ENCODE peak calls at places on chromosomes 2 and 18, in nine cellular contexts. One of them, this sample, is unnamed.

GRCh38 chr2:13682878-13683277 is 949.6 kb upstream of the LRATD1 start:
- DNase-seq in amniotic epithelial cell: no peak
- DNase-seq in neural progenitor cell: no peak
- DNase-seq in osteocyte: no peak
- DNase-seq in kidney: no peak
- DNase-seq in GM12865: no peak
- DNase-seq in NCI-H1105: no peak
- DNase-seq in lung: no peak
- DNase-seq in T1000: peak; percentile 65
- DNase-seq in this sample: no peak

GRCh38 chr2:233638836-233639235 is 2.6 kb downstream of the UGT1A10 start:
- DNase-seq in GM12865: peak; percentile 24
- DNase-seq in neural progenitor cell: no peak
- DNase-seq in lung: no peak
- DNase-seq in amniotic epithelial cell: no peak
- DNase-seq in T1000: no peak
- DNase-seq in osteocyte: no peak
- DNase-seq in NCI-H1105: no peak
- DNase-seq in kidney: no peak
- DNase-seq in this sample: no peak

GRCh38 chr2:150467641-150467963 is 19.9 kb downstream of the RND3 start:
- DNase-seq in neural progenitor cell: no peak
- DNase-seq in lung: no peak
- DNase-seq in amniotic epithelial cell: no peak
- DNase-seq in GM12865: no peak
- DNase-seq in osteocyte: no peak
- DNase-seq in NCI-H1105: no peak
- DNase-seq in T1000: no peak
- DNase-seq in kidney: no peak
- DNase-seq in this sample: no peak

GRCh38 chr2:9763356-9764152 is 79.7 kb upstream of the TAF1B start:
- DNase-seq in lung: no peak
- DNase-seq in NCI-H1105: no peak
- DNase-seq in GM12865: no peak
- DNase-seq in neural progenitor cell: no peak
- DNase-seq in amniotic epithelial cell: no peak
- DNase-seq in kidney: no peak
- DNase-seq in osteocyte: no peak
- DNase-seq in T1000: no peak
- DNase-seq in this sample: no peak

GRCh38 chr18:36578871-36579270 is 249.9 kb downstream of the TPGS2 start:
- DNase-seq in osteocyte: no peak
- DNase-seq in T1000: no peak
- DNase-seq in kidney: no peak
- DNase-seq in NCI-H1105: no peak
- DNase-seq in neural progenitor cell: no peak
- DNase-seq in GM12865: no peak
- DNase-seq in lung: no peak
- DNase-seq in amniotic epithelial cell: peak; percentile 70
- DNase-seq in this sample: no peak

GRCh38 chr18:46950064-46950656 is 32.8 kb downstream of the KATNAL2 start:
- DNase-seq in osteocyte: no peak
- DNase-seq in T1000: no peak
- DNase-seq in amniotic epithelial cell: no peak
- DNase-seq in NCI-H1105: peak; percentile 16
- DNase-seq in kidney: no peak
- DNase-seq in neural progenitor cell: peak; percentile 56
- DNase-seq in GM12865: peak; percentile 21
- DNase-seq in lung: no peak
- DNase-seq in this sample: peak; percentile 10

GRCh38 chr2:86646865-86647264 is 23.2 kb upstream of the RNF103 start:
- DNase-seq in NCI-H1105: no peak
- DNase-seq in osteocyte: no peak
- DNase-seq in amniotic epithelial cell: no peak
- DNase-seq in kidney: no peak
- DNase-seq in lung: no peak
- DNase-seq in T1000: no peak
- DNase-seq in GM12865: no peak
- DNase-seq in neural progenitor cell: no peak
- DNase-seq in this sample: no peak

GRCh38 chr2:85663684-85664565 is 4.1 kb downstream of the SFTPB start:
- DNase-seq in osteocyte: no peak
- DNase-seq in T1000: no peak
- DNase-seq in amniotic epithelial cell: no peak
- DNase-seq in lung: no peak
- DNase-seq in kidney: no peak
- DNase-seq in neural progenitor cell: no peak
- DNase-seq in GM12865: no peak
- DNase-seq in NCI-H1105: no peak
- DNase-seq in this sample: no peak

GRCh38 chr2:38116762-38117161 is 40.8 kb upstream of the CYP1B1 start:
- DNase-seq in T1000: no peak
- DNase-seq in kidney: no peak
- DNase-seq in GM12865: no peak
- DNase-seq in lung: no peak
- DNase-seq in osteocyte: no peak
- DNase-seq in amniotic epithelial cell: peak; percentile 71
- DNase-seq in NCI-H1105: no peak
- DNase-seq in neural progenitor cell: no peak
- DNase-seq in this sample: no peak

GRCh38 chr2:110852541-110853263 is 120.3 kb downstream of the ACOXL start:
- DNase-seq in lung: no peak
- DNase-seq in osteocyte: no peak
- DNase-seq in T1000: no peak
- DNase-seq in neural progenitor cell: no peak
- DNase-seq in NCI-H1105: no peak
- DNase-seq in amniotic epithelial cell: no peak
- DNase-seq in kidney: no peak
- DNase-seq in GM12865: no peak
- DNase-seq in this sample: no peak

GRCh38 chr2:150517951-150518680 is 30.6 kb upstream of the RND3 start:
- DNase-seq in GM12865: no peak
- DNase-seq in lung: no peak
- DNase-seq in NCI-H1105: no peak
- DNase-seq in kidney: no peak
- DNase-seq in T1000: no peak
- DNase-seq in amniotic epithelial cell: peak; percentile 71
- DNase-seq in neural progenitor cell: no peak
- DNase-seq in osteocyte: no peak
- DNase-seq in this sample: no peak

GRCh38 chr2:9139491-9140443 is 66.8 kb upstream of the ASAP2 start:
- DNase-seq in T1000: peak; percentile 57
- DNase-seq in lung: peak; percentile 77
- DNase-seq in amniotic epithelial cell: no peak
- DNase-seq in GM12865: peak; percentile 64
- DNase-seq in NCI-H1105: peak; percentile 59
- DNase-seq in osteocyte: peak; percentile 93
- DNase-seq in neural progenitor cell: peak; percentile 85
- DNase-seq in kidney: peak; percentile 86
- DNase-seq in this sample: peak; percentile 60

GRCh38 chr2:147204102-147204501 is 640.7 kb upstream of the ACVR2A start:
- DNase-seq in T1000: no peak
- DNase-seq in NCI-H1105: no peak
- DNase-seq in GM12865: no peak
- DNase-seq in kidney: no peak
- DNase-seq in osteocyte: no peak
- DNase-seq in neural progenitor cell: no peak
- DNase-seq in lung: no peak
- DNase-seq in amniotic epithelial cell: peak; percentile 86
- DNase-seq in this sample: no peak

GRCh38 chr2:239370403-239370802 is 30.4 kb downstream of the HDAC4 start:
- DNase-seq in T1000: no peak
- DNase-seq in neural progenitor cell: no peak
- DNase-seq in NCI-H1105: no peak
- DNase-seq in amniotic epithelial cell: no peak
- DNase-seq in kidney: peak; percentile 13
- DNase-seq in GM12865: no peak
- DNase-seq in osteocyte: no peak
- DNase-seq in lung: no peak
- DNase-seq in this sample: no peak

GRCh38 chr2:9760911-9761228 is 82.4 kb upstream of the TAF1B start:
- DNase-seq in lung: no peak
- DNase-seq in T1000: no peak
- DNase-seq in GM12865: no peak
- DNase-seq in osteocyte: no peak
- DNase-seq in NCI-H1105: no peak
- DNase-seq in kidney: no peak
- DNase-seq in amniotic epithelial cell: no peak
- DNase-seq in neural progenitor cell: no peak
- DNase-seq in this sample: no peak

GRCh38 chr2:170396799-170397459 is 219.0 kb downstream of the MYO3B start:
- DNase-seq in GM12865: no peak
- DNase-seq in kidney: no peak
- DNase-seq in osteocyte: no peak
- DNase-seq in lung: no peak
- DNase-seq in NCI-H1105: peak; percentile 7
- DNase-seq in amniotic epithelial cell: no peak
- DNase-seq in T1000: no peak
- DNase-seq in neural progenitor cell: no peak
- DNase-seq in this sample: peak; percentile 36

GRCh38 chr2:187993516-187993915 is 298.2 kb upstream of the GULP1 start:
- DNase-seq in neural progenitor cell: peak; percentile 40
- DNase-seq in lung: no peak
- DNase-seq in kidney: no peak
- DNase-seq in NCI-H1105: no peak
- DNase-seq in GM12865: no peak
- DNase-seq in amniotic epithelial cell: peak; percentile 9
- DNase-seq in osteocyte: no peak
- DNase-seq in T1000: no peak
- DNase-seq in this sample: no peak

GRCh38 chr18:76822510-76823165 is at the start of gene ZNF236:
- DNase-seq in kidney: peak; percentile 94
- DNase-seq in NCI-H1105: peak; percentile 78
- DNase-seq in lung: peak; percentile 68
- DNase-seq in T1000: peak; percentile 6
- DNase-seq in neural progenitor cell: peak; percentile 93
- DNase-seq in GM12865: peak; percentile 92
- DNase-seq in amniotic epithelial cell: peak; percentile 78
- DNase-seq in osteocyte: peak; percentile 89
- DNase-seq in this sample: peak; percentile 85

This sample was measured in COR-L47.